ENCODE peak calls at places on chromosome 20, in eight cellular contexts. One of them, this sample, is unnamed.

GRCh38 chr20:6081236-6081635 is 27.4 kb upstream of the LRRN4 start:
- DNase-seq in ovary: no peak
- DNase-seq in tibial nerve: no peak
- DNase-seq in AG10803: peak
- DNase-seq in neural crest cell: no peak
- DNase-seq in hepatocyte: no peak
- DNase-seq in left lung: no peak
- DNase-seq in psoas muscle: peak
- DNase-seq in this sample: no peak

GRCh38 chr20:62794007-62794724 is 2.1 kb upstream of the MRGBP start:
- DNase-seq in ovary: peak
- DNase-seq in tibial nerve: peak
- DNase-seq in AG10803: peak
- DNase-seq in neural crest cell: peak
- DNase-seq in hepatocyte: peak
- DNase-seq in left lung: peak
- DNase-seq in psoas muscle: peak
- DNase-seq in this sample: peak

GRCh38 chr20:63133481-63134091 is 82.3 kb downstream of the YTHDF1 start:
- DNase-seq in ovary: no peak
- DNase-seq in tibial nerve: no peak
- DNase-seq in AG10803: no peak
- DNase-seq in neural crest cell: no peak
- DNase-seq in hepatocyte: no peak
- DNase-seq in left lung: no peak
- DNase-seq in psoas muscle: no peak
- DNase-seq in this sample: no peak

GRCh38 chr20:54726687-54727086 is 251.3 kb downstream of the DOK5 start:
- DNase-seq in ovary: no peak
- DNase-seq in tibial nerve: no peak
- DNase-seq in AG10803: no peak
- DNase-seq in neural crest cell: no peak
- DNase-seq in hepatocyte: no peak
- DNase-seq in left lung: no peak
- DNase-seq in psoas muscle: no peak
- DNase-seq in this sample: no peak

GRCh38 chr20:54025166-54025835 is 45.1 kb downstream of the BCAS1 start:
- DNase-seq in ovary: no peak
- DNase-seq in tibial nerve: no peak
- DNase-seq in AG10803: peak
- DNase-seq in neural crest cell: no peak
- DNase-seq in hepatocyte: no peak
- DNase-seq in left lung: no peak
- DNase-seq in psoas muscle: no peak
- DNase-seq in this sample: no peak

GRCh38 chr20:2173186-2173585 is 71.6 kb downstream of the STK35 start:
- DNase-seq in ovary: no peak
- DNase-seq in tibial nerve: no peak
- DNase-seq in AG10803: no peak
- DNase-seq in neural crest cell: no peak
- DNase-seq in hepatocyte: no peak
- DNase-seq in left lung: no peak
- DNase-seq in psoas muscle: no peak
- DNase-seq in this sample: no peak

GRCh38 chr20:13089950-13090469 is 81.2 kb downstream of the SPTLC3 start:
- DNase-seq in ovary: no peak
- DNase-seq in tibial nerve: no peak
- DNase-seq in AG10803: no peak
- DNase-seq in neural crest cell: no peak
- DNase-seq in hepatocyte: peak
- DNase-seq in left lung: no peak
- DNase-seq in psoas muscle: no peak
- DNase-seq in this sample: no peak

GRCh38 chr20:2851086-2851485 is 10.5 kb downstream of the VPS16 start:
- DNase-seq in ovary: no peak
- DNase-seq in tibial nerve: no peak
- DNase-seq in AG10803: no peak
- DNase-seq in neural crest cell: no peak
- DNase-seq in hepatocyte: no peak
- DNase-seq in left lung: no peak
- DNase-seq in psoas muscle: no peak
- DNase-seq in this sample: no peak

GRCh38 chr20:44800398-44801046 is 9.8 kb downstream of the RIMS4 start:
- DNase-seq in ovary: no peak
- DNase-seq in tibial nerve: no peak
- DNase-seq in AG10803: no peak
- DNase-seq in neural crest cell: peak
- DNase-seq in hepatocyte: no peak
- DNase-seq in left lung: no peak
- DNase-seq in psoas muscle: no peak
- DNase-seq in this sample: no peak
- TF ChIP-seq CTCF in ovary: no peak
- TF ChIP-seq CTCF in tibial nerve: no peak
- TF ChIP-seq CTCF in AG10803: no peak
- TF ChIP-seq CTCF in neural crest cell: no peak
- TF ChIP-seq CTCF in hepatocyte: peak
- TF ChIP-seq CTCF in left lung: no peak
- TF ChIP-seq CTCF in psoas muscle: no peak
- TF ChIP-seq CTCF in this sample: no peak

DNA sequence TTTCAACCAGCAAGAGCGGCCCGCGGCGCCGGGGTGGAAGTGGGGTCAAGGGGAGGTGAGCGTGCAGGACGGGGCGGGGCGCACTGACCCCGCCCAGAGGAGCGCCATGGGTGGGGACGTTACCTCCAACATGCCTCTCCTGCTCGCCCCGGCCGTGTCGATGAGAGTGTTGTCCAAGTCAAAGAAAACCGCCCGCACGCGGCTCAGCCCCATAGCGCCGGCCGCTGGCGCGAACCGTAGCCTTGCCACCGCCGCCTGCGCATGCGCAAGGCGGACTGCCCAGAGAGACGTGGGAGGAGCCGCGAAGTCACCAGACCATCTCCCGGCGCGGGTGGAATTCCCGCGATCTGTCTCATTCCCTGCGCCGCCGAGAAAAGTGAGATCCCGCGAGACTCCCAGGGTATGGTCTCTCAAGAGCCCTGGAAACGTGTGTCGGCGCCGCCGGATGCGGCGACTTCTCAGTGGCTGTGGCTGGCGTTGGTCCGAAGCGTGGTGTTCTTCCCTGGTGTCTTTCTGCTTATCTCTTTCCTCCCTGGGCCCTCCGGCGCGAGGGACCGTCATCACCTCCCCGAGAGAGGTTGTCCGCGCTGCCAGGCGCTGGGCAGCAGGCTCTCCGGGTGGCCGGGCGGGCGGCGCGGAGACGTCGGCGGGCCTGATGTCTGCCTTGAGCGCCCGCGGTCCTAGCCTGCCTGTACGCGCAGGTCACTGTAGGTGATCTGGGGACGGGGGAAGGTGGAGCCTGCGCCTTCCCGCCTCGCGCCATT is at the start of gene NANP:
- DNase-seq in ovary: peak
- DNase-seq in tibial nerve: peak
- DNase-seq in AG10803: peak
- DNase-seq in neural crest cell: peak
- DNase-seq in hepatocyte: peak
- DNase-seq in left lung: peak
- DNase-seq in psoas muscle: peak
- DNase-seq in this sample: peak
- TF ChIP-seq CTCF in ovary: no peak
- TF ChIP-seq CTCF in tibial nerve: no peak
- TF ChIP-seq CTCF in AG10803: no peak
- TF ChIP-seq CTCF in neural crest cell: no peak
- TF ChIP-seq CTCF in hepatocyte: no peak
- TF ChIP-seq CTCF in left lung: no peak
- TF ChIP-seq CTCF in psoas muscle: no peak
- TF ChIP-seq CTCF in this sample: no peak

GRCh38 chr20:36441027-36441414 is 100.3 kb upstream of the MYL9 start:
- DNase-seq in ovary: no peak
- DNase-seq in tibial nerve: no peak
- DNase-seq in AG10803: no peak
- DNase-seq in neural crest cell: no peak
- DNase-seq in hepatocyte: no peak
- DNase-seq in left lung: no peak
- DNase-seq in psoas muscle: no peak
- DNase-seq in this sample: no peak
- TF ChIP-seq CTCF in ovary: no peak
- TF ChIP-seq CTCF in tibial nerve: no peak
- TF ChIP-seq CTCF in AG10803: no peak
- TF ChIP-seq CTCF in neural crest cell: no peak
- TF ChIP-seq CTCF in hepatocyte: no peak
- TF ChIP-seq CTCF in left lung: no peak
- TF ChIP-seq CTCF in psoas muscle: no peak
- TF ChIP-seq CTCF in this sample: no peak

DNA sequence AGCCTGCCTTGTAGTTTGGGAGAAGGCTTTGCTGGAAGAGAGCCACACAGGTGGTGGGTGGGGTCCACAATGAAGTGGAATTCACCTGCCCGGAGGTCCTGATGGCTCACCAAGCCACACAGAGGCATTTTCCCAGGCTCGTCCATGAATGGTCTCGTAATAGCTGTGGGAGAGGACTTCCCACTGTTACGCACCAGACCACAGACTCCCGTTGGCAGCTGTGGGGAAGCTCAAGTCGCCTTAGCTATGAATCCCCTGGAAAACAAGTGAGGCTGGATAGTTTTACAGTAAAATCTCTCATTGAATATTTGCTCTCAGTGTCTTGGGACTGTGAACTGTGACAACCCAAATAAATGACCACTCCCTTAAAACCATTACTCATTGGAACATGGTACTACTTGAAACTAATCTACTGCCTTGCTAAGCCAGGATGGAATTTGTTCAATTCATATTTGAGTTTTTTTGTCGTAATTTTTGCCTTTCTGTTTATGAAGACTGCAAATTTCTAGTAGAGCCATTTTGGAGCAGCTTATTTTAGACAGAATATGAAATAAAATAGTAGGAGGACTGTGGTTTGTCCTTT is 79.4 kb downstream of the JAG1 start:
- DNase-seq in ovary: no peak
- DNase-seq in tibial nerve: no peak
- DNase-seq in AG10803: no peak
- DNase-seq in neural crest cell: no peak
- DNase-seq in hepatocyte: no peak
- DNase-seq in left lung: no peak
- DNase-seq in psoas muscle: no peak
- DNase-seq in this sample: no peak
- TF ChIP-seq CTCF in ovary: no peak
- TF ChIP-seq CTCF in tibial nerve: no peak
- TF ChIP-seq CTCF in AG10803: no peak
- TF ChIP-seq CTCF in neural crest cell: no peak
- TF ChIP-seq CTCF in hepatocyte: no peak
- TF ChIP-seq CTCF in left lung: no peak
- TF ChIP-seq CTCF in psoas muscle: no peak
- TF ChIP-seq CTCF in this sample: no peak